ENCODE peak calls at places on chromosome 7, in four cellular contexts. L is T-cell, K is cardiac septum, J is AG08395. F is an unnamed sample.

GRCh38 chr7:96388620-96389383 is 66.9 kb upstream of the SLC25A13 start:
- DNase-seq in L (no peak), K (no peak), J (peak), F (no peak)

GRCh38 chr7:103915958-103916357 is 73.5 kb downstream of the RELN start:
- DNase-seq in L (no peak), K (no peak), J (no peak), F (no peak)

GRCh38 chr7:107147464-107148214 is 21.2 kb upstream of the HBP1 start:
- DNase-seq in L (peak), K (no peak), J (peak), F (peak)

GRCh38 chr7:65371468-65371867 is 2.2 kb upstream of the ZNF92 start:
- DNase-seq in L (no peak), K (no peak), J (no peak), F (no peak)

GRCh38 chr7:122255454-122255853 is 49.1 kb downstream of the FEZF1 start:
- DNase-seq in L (no peak), K (no peak), J (no peak), F (peak)

GRCh38 chr7:1111156-1111555 is 23.2 kb downstream of the GPER1 start:
- DNase-seq in L (no peak), K (peak), J (no peak), F (no peak)

GRCh38 chr7:20343211-20343610 is 12.5 kb downstream of the ITGB8 start:
- DNase-seq in L (no peak), K (no peak), J (no peak), F (no peak)

GRCh38 chr7:67301667-67302066 is 305.0 kb downstream of the TYW1 start:
- DNase-seq in L (no peak), K (no peak), J (no peak), F (no peak)

GRCh38 chr7:68484731-68485130 is 1113.5 kb upstream of the AUTS2 start:
- DNase-seq in L (no peak), K (no peak), J (no peak), F (no peak)

GRCh38 chr7:46544396-46545008 is 623.4 kb upstream of the IGFBP3 start:
- DNase-seq in L (no peak), K (no peak), J (peak), F (no peak)

GRCh38 chr7:148478551-148478950 is 112.0 kb upstream of the C7orf33 start:
- DNase-seq in L (no peak), K (peak), J (no peak), F (no peak)

GRCh38 chr7:5388905-5389433 is 34.7 kb downstream of the TNRC18 start:
- DNase-seq in L (no peak), K (no peak), J (no peak), F (no peak)

GRCh38 chr7:36881206-36881605 is 156.9 kb upstream of the AOAH start:
- DNase-seq in L (no peak), K (no peak), J (no peak), F (no peak)

GRCh38 chr7:93228302-93228701 is 2.0 kb upstream of the HEPACAM2 start:
- DNase-seq in L (no peak), K (no peak), J (peak), F (no peak)

GRCh38 chr7:116500071-116500853 is 724 bp downstream of the CAV2 start:
- DNase-seq in L (no peak), K (peak), J (peak), F (peak)

GRCh38 chr7:27248911-27249723 is 6.5 kb downstream of the EVX1 start:
- DNase-seq in L (no peak), K (no peak), J (peak), F (no peak)

GRCh38 chr7:42099076-42099836 is 137.8 kb downstream of the GLI3 start:
- DNase-seq in L (no peak), K (no peak), J (no peak), F (no peak)

GRCh38 chr7:147804032-147804431 is 786.5 kb upstream of the C7orf33 start:
- DNase-seq in L (no peak), K (no peak), J (no peak), F (no peak)

GRCh38 chr7:158378978-158379377 is 208.6 kb downstream of the PTPRN2 start:
- DNase-seq in L (no peak), K (no peak), J (no peak), F (no peak)